ENCODE peak calls at places on chromosomes 1 and 21, in four cellular contexts. D, W, N and Z are unnamed samples. For H3K36me3, the result is how much of the 10 kb centered on the place peaks cover.

GRCh38 chr1:116886532-116886931 is 23.2 kb upstream of the PTGFRN start:
- DNase-seq in D (no peak), W (no peak), N (no peak), Z (no peak)

GRCh38 chr1:156615946-156616345 is 3.3 kb upstream of the HAPLN2 start:
- DNase-seq in D (no peak), W (no peak), N (no peak), Z (no peak)

GRCh38 chr1:22969224-22969829 is 3.3 kb downstream of the LACTBL1 start:
- DNase-seq in D (no peak), W (no peak), N (no peak), Z (no peak)

GRCh38 chr1:905811-906531 is 17.8 kb upstream of the SAMD11 start:
- DNase-seq in D (peak), W (no peak), N (peak), Z (no peak)

GRCh38 chr1:27099154-27099903 is 55.6 kb downstream of the SLC9A1 start:
- DNase-seq in D (no peak), W (no peak), N (peak), Z (no peak)

GRCh38 chr1:78586572-78586971 is 33.7 kb upstream of the IFI44L start:
- DNase-seq in D (no peak), W (no peak), N (no peak), Z (no peak)

GRCh38 chr1:92136316-92136715 is 56.2 kb downstream of the BTBD8 start:
- DNase-seq in D (no peak), W (no peak), N (no peak), Z (no peak)

GRCh38 chr1:22579541-22580155 is 16.4 kb downstream of the EPHA8 start:
- DNase-seq in D (no peak), W (no peak), N (no peak), Z (no peak)

GRCh38 chr1:246107516-246108277 is 399.4 kb downstream of the SMYD3 start:
- DNase-seq in D (no peak), W (no peak), N (no peak), Z (no peak)

GRCh38 chr1:169128565-169128964 is 22.1 kb downstream of the ATP1B1 start:
- DNase-seq in D (no peak), W (no peak), N (no peak), Z (no peak)
- H3K36me3 ChIP-seq in D (under half), W (under half), N (half or more), Z (under half)

GRCh38 chr21:45449658-45450502 is 44.9 kb downstream of the COL18A1 start:
- DNase-seq in D (no peak), W (no peak), N (no peak), Z (no peak)
- H3K27ac ChIP-seq in D (no peak), W (no peak), N (no peak), Z (no peak)

GRCh38 chr1:160326393-160326792 is 16.7 kb downstream of the COPA start:
- DNase-seq in D (no peak), W (no peak), N (no peak), Z (no peak)
- H3K36me3 ChIP-seq in D (under half), W (under half), N (half or more), Z (half or more)

DNA sequence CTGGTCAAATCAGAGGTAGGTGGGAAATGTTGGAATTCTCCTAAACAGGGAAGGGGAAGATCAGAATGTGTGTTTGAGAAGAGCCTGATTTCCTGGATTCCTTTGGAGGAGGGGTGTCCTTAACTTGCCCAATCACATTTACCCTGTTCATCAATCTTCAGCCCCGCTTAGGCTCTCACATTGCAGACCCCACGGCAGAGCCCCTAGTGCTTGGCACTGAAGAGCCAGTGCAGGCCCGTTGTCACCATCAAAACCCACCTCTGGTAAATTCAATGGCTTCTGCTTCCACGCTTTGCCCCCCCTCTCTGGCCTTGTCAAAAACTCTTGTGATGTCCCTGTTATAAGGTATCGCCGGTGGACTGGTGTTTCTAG is 2.3 kb downstream of the AGPAT3 start:
- DNase-seq in D (no peak), W (no peak), N (no peak), Z (no peak)
- H3K27ac ChIP-seq in D (peak), W (no peak), N (peak), Z (peak)

DNA sequence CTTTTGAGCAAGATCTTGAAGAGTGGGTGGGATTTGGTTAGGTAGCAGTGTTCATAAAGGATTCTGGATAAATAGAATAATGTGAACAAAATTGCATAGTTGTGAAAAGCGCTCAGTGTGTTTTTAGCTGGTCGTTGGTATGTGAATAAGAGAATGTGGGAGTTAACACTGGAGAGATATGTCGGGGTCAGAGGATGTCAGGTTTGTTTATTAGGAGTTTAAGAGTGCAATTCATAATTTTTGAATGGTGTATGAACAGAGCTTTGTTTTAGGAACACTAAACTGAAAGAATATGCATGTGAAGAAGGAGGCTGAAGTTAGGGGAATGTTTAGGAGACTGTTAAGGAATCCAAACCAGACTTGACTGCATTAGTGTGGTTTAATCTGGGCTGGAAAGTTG is 9.4 kb downstream of the USP16 start:
- DNase-seq in D (no peak), W (no peak), N (no peak), Z (no peak)
- H3K36me3 ChIP-seq in D (under half), W (under half), N (half or more), Z (half or more)

GRCh38 chr1:55725378-55725777 is 510.2 kb upstream of the USP24 start:
- DNase-seq in D (no peak), W (no peak), N (no peak), Z (no peak)

GRCh38 chr1:55723001-55723400 is 507.8 kb upstream of the USP24 start:
- DNase-seq in D (no peak), W (no peak), N (no peak), Z (no peak)

GRCh38 chr1:55720243-55720642 is 505.1 kb upstream of the USP24 start:
- DNase-seq in D (peak), W (no peak), N (no peak), Z (no peak)

GRCh38 chr1:55727010-55727409 is 511.8 kb upstream of the USP24 start:
- DNase-seq in D (no peak), W (no peak), N (no peak), Z (no peak)

DNA sequence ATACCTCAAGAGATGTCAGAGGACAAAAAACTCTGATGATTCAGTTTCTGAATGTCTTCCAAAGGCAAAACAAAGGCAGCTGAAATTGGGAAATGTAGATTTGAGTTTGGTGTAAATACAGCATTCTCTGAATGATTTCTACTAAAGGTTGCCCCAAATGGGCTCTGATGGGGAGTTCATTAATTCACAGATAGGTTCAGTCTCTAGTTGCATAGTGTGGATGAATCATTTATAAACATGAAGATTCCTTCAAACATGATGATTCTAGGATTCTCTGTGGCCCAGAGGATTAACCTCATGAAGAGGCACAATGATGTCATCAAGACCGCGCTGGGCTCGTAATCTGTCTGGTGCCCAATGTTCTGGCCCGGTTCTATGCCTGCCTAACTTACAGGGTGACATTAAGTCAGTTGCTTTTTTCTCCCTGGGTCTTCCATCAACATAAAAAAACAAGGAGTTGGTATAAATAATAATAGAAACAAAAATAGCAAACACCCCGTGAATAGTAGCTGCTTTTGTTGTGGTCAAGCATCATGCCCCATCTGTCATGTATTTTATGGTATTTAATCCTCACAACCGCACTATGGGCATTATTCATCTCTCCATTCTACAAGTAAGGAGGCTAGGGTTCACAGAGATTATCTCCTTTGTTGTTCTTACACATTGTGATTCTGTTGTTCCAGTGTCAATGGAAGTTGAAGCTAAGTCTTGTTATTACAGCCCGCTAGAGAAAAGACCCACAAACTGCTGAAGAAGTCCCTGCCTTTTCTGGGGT is 509.6 kb upstream of the USP24 start:
- DNase-seq in D (no peak), W (no peak), N (no peak), Z (no peak)
- H3K27ac ChIP-seq in D (no peak), W (no peak), N (no peak), Z (no peak)